ENCODE peak calls at places on chromosomes 5 and 9, in five cellular contexts. O is upper lobe of right lung; C is stimulated activated CD4-positive, alpha-beta T cell treated with anti-CD3 and anti-CD28 coated beads, Interleukin-4, amount 100 ng/mL, for 48 hours; R is MV-4-11; K is activated CD8-positive, alpha-beta memory T cell treated with anti-CD3 and anti-CD28 coated beads for 1 hour. S is an unnamed sample.

GRCh38 chr5:141475625-141476131 is at the start of gene PCDHGC3:
- DNase-seq in C (peak), R (peak), K (no peak), O (peak), S (peak)

GRCh38 chr5:80090884-80091166 is 55.7 kb downstream of the THBS4 start:
- DNase-seq in C (no peak), R (no peak), O (no peak), K (no peak), S (no peak)

GRCh38 chr5:35921930-35922329 is 16.5 kb downstream of the CAPSL start:
- DNase-seq in K (no peak), O (no peak), C (no peak), R (peak), S (no peak)

GRCh38 chr5:133514456-133514855 is 97.9 kb downstream of the FSTL4 start:
- DNase-seq in K (no peak), R (no peak), O (no peak), C (no peak), S (no peak)

GRCh38 chr5:172733179-172733973 is 37.6 kb downstream of the DUSP1 start:
- DNase-seq in C (no peak), K (no peak), O (peak), R (peak), S (peak)

GRCh38 chr9:77598510-77598909 is 49.6 kb downstream of the GNA14 start:
- DNase-seq in C (no peak), K (no peak), O (no peak), R (no peak), S (no peak)

GRCh38 chr5:173572431-173573125 is 43.9 kb downstream of the BOD1 start:
- DNase-seq in K (no peak), C (no peak), R (no peak), O (no peak), S (no peak)

GRCh38 chr9:97431549-97432143 is 19.8 kb downstream of the TDRD7 start:
- DNase-seq in C (no peak), R (no peak), K (no peak), O (no peak), S (no peak)

GRCh38 chr5:58019614-58020013 is 440.3 kb downstream of the PLK2 start:
- DNase-seq in R (no peak), K (no peak), O (peak), C (no peak), S (no peak)

GRCh38 chr9:135619599-135619886 is 19.8 kb downstream of the GLT6D1 start:
- DNase-seq in O (no peak), R (no peak), C (no peak), K (no peak), S (no peak)

GRCh38 chr9:104861406-104861805 is 66.5 kb downstream of the ABCA1 start:
- DNase-seq in K (no peak), R (peak), C (no peak), O (no peak), S (no peak)

GRCh38 chr5:39518516-39518915 is 93.7 kb upstream of the DAB2 start:
- DNase-seq in O (no peak), R (no peak), K (no peak), C (no peak), S (no peak)

GRCh38 chr5:131230406-131230805 is 33.4 kb upstream of the CDC42SE2 start:
- DNase-seq in K (no peak), C (no peak), R (peak), O (no peak), S (no peak)

GRCh38 chr5:148398698-148399121 is 15.0 kb downstream of the FBXO38 start:
- DNase-seq in C (no peak), O (no peak), R (no peak), K (no peak), S (no peak)

GRCh38 chr5:11792621-11793020 is 111.6 kb downstream of the CTNND2 start:
- DNase-seq in K (no peak), O (no peak), C (no peak), R (no peak), S (no peak)

GRCh38 chr9:123568691-123569342 is 212.8 kb downstream of the CRB2 start:
- DNase-seq in O (no peak), K (no peak), C (no peak), R (no peak), S (no peak)

GRCh38 chr5:5304361-5305035 is 118.0 kb upstream of the ICE1 start:
- DNase-seq in K (no peak), C (no peak), R (no peak), O (no peak), S (no peak)

GRCh38 chr5:124745367-124746251 is 830 bp downstream of the ZNF608 start:
- DNase-seq in R (peak), O (no peak), C (no peak), K (no peak), S (no peak)

GRCh38 chr5:59615272-59615671 is 278.3 kb downstream of the PDE4D start:
- DNase-seq in C (no peak), R (no peak), K (no peak), O (no peak), S (no peak)

GRCh38 chr5:149837680-149838269 is 106.8 kb downstream of the PDE6A start:
- DNase-seq in K (no peak), C (no peak), O (no peak), R (peak), S (no peak)

GRCh38 chr9:136759436-136760325 is 1.6 kb upstream of the LCN8 start:
- DNase-seq in C (no peak), O (peak), K (no peak), R (no peak), S (peak)

GRCh38 chr5:143499480-143500114 is 96.1 kb upstream of the NR3C1 start:
- DNase-seq in K (no peak), O (no peak), C (no peak), R (peak), S (no peak)

GRCh38 chr5:160071521-160072299 is 47.5 kb downstream of the PWWP2A start:
- DNase-seq in R (peak), K (no peak), C (no peak), O (no peak), S (no peak)

GRCh38 chr5:95262933-95263660 is 21.8 kb downstream of the MCTP1 start:
- DNase-seq in R (peak), O (no peak), C (no peak), K (no peak), S (no peak)

GRCh38 chr5:106521701-106522100 is 1149.0 kb downstream of the EFNA5 start:
- DNase-seq in O (no peak), K (no peak), C (no peak), R (no peak), S (no peak)

S was measured in RWPE2.